ENCODE peak calls at places on chromosomes 6 and 20, in seven cellular contexts. X is fibroblast of mammary gland, S is MM.1S, W is hepatocyte, I is WERI-Rb-1, H is gastrocnemius medialis, A is neural progenitor cell. U is an unnamed sample.

GRCh38 chr20:48196486-48196885 is 411.2 kb upstream of the SULF2 start:
- DNase-seq in W (no peak), I (peak), H (no peak), S (no peak), A (no peak), X (no peak), U (no peak)

GRCh38 chr20:56350842-56351241 is 7.9 kb upstream of the FAM210B start:
- DNase-seq in W (no peak), H (no peak), S (no peak), X (no peak), A (no peak), I (no peak), U (no peak)

GRCh38 chr20:25584905-25585704 is at the start of gene NINL:
- DNase-seq in S (no peak), X (peak), A (peak), H (no peak), W (peak), I (peak), U (no peak)

GRCh38 chr6:31736026-31736767 is at the start of gene CLIC1:
- DNase-seq in A (peak), S (peak), I (peak), X (peak), H (peak), W (peak), U (no peak)

GRCh38 chr20:7196481-7196880 is 429.0 kb downstream of the BMP2 start:
- DNase-seq in S (no peak), X (peak), A (no peak), H (no peak), W (no peak), I (no peak), U (peak)

GRCh38 chr20:13457487-13457886 is 181.2 kb downstream of the TASP1 start:
- DNase-seq in A (no peak), H (no peak), X (no peak), I (no peak), W (no peak), S (no peak), U (no peak)

GRCh38 chr6:93549868-93550267 is 130.5 kb upstream of the EPHA7 start:
- DNase-seq in A (no peak), H (no peak), I (no peak), S (no peak), W (no peak), X (no peak), U (no peak)

GRCh38 chr20:36975085-36975829 is 23.7 kb upstream of the SAMHD1 start:
- DNase-seq in W (no peak), A (no peak), S (peak), H (no peak), I (no peak), X (no peak), U (no peak)

GRCh38 chr6:108781419-108782110 is 66.7 kb upstream of the ARMC2 start:
- DNase-seq in X (peak), A (peak), W (no peak), H (no peak), I (no peak), S (no peak), U (no peak)

GRCh38 chr20:35174458-35175216 is 2.8 kb downstream of the PROCR start:
- DNase-seq in W (no peak), S (no peak), A (peak), I (no peak), H (peak), X (no peak), U (no peak)

GRCh38 chr6:170475118-170475517 is 78.0 kb downstream of the PSMB1 start:
- DNase-seq in A (no peak), X (no peak), H (no peak), W (no peak), I (no peak), S (no peak), U (no peak)

GRCh38 chr6:36800223-36801095 is 38.8 kb downstream of the CPNE5 start:
- DNase-seq in W (no peak), S (no peak), I (no peak), X (no peak), H (no peak), A (no peak), U (no peak)

GRCh38 chr6:43856005-43856765 is 86.2 kb downstream of the VEGFA start:
- DNase-seq in W (peak), S (no peak), H (peak), A (peak), X (no peak), I (peak), U (no peak)

GRCh38 chr20:6014017-6014416 is 39.8 kb downstream of the LRRN4 start:
- DNase-seq in S (no peak), H (no peak), I (no peak), A (no peak), W (no peak), X (no peak), U (no peak)

GRCh38 chr20:45933231-45934045 is 1.0 kb upstream of the PCIF1 start:
- DNase-seq in S (peak), I (peak), A (peak), X (peak), H (peak), W (peak), U (no peak)

GRCh38 chr6:135750081-135750480 is 101.4 kb upstream of the PDE7B start:
- DNase-seq in H (no peak), A (no peak), S (no peak), X (no peak), W (no peak), I (no peak), U (no peak)

GRCh38 chr6:14826456-14826855 is 419.4 kb upstream of the JARID2 start:
- DNase-seq in S (no peak), A (no peak), H (no peak), W (no peak), I (no peak), X (no peak), U (peak)

GRCh38 chr6:17039266-17039665 is 62.6 kb upstream of the STMND1 start:
- DNase-seq in S (no peak), W (no peak), I (no peak), A (no peak), H (no peak), X (no peak), U (no peak)

GRCh38 chr20:18802012-18802634 is 11.5 kb upstream of the SCP2D1 start:
- DNase-seq in X (no peak), H (no peak), S (no peak), A (no peak), W (no peak), I (no peak), U (no peak)

GRCh38 chr20:11810316-11811130 is 107.2 kb upstream of the BTBD3 start:
- DNase-seq in A (peak), W (no peak), S (no peak), H (no peak), I (no peak), X (peak), U (no peak)

GRCh38 chr6:2476376-2476775 is 231.0 kb upstream of the GMDS start:
- DNase-seq in S (no peak), A (no peak), I (no peak), X (peak), W (peak), H (no peak), U (no peak)

GRCh38 chr6:134577998-134578397 is 260.1 kb upstream of the SGK1 start:
- DNase-seq in A (peak), W (no peak), H (no peak), S (no peak), I (no peak), X (peak), U (no peak)

GRCh38 chr6:7145269-7146078 is 37.7 kb downstream of the RREB1 start:
- DNase-seq in W (no peak), A (no peak), H (no peak), S (peak), X (no peak), I (no peak), U (no peak)

GRCh38 chr20:10216146-10216741 is 2.4 kb upstream of the SNAP25 start:
- DNase-seq in W (no peak), X (peak), H (no peak), I (no peak), A (peak), S (no peak), U (no peak)

GRCh38 chr20:35981969-35982368 is 13.6 kb downstream of the CNBD2 start:
- DNase-seq in X (no peak), W (no peak), I (no peak), A (no peak), S (no peak), H (no peak), U (no peak)

GRCh38 chr6:163999475-164000125 is 585.1 kb downstream of the QKI start:
- DNase-seq in I (no peak), X (peak), W (no peak), S (no peak), A (no peak), H (no peak), U (no peak)

GRCh38 chr6:126285871-126286270 is 54.0 kb upstream of the CENPW start:
- DNase-seq in A (no peak), W (no peak), S (no peak), H (no peak), X (no peak), I (no peak), U (no peak)

GRCh38 chr6:60687085-60687484 is 1598.9 kb downstream of the KHDRBS2 start:
- DNase-seq in H (no peak), S (no peak), A (no peak), I (no peak), X (no peak), W (no peak), U (no peak)

GRCh38 chr6:43172127-43173007 is 1.3 kb downstream of the SRF start:
- DNase-seq in S (peak), A (peak), I (peak), X (no peak), W (peak), H (peak), U (no peak)

GRCh38 chr20:20837574-20838021 is 125.2 kb upstream of the RALGAPA2 start:
- DNase-seq in H (no peak), X (peak), A (peak), S (peak), W (peak), I (peak), U (no peak)

GRCh38 chr6:10555625-10556309 is 34.6 kb downstream of the GCNT2 start:
- DNase-seq in A (peak), W (peak), I (peak), H (peak), X (peak), S (no peak), U (peak)

GRCh38 chr6:149750136-149750609 is 632 bp downstream of the PCMT1 start:
- DNase-seq in S (peak), H (peak), I (peak), A (peak), W (peak), X (peak), U (peak)

GRCh38 chr6:134480593-134480992 is 162.7 kb upstream of the SGK1 start:
- DNase-seq in A (no peak), X (peak), H (peak), W (no peak), S (no peak), I (no peak), U (no peak)

GRCh38 chr6:133646021-133646682 is 242.8 kb upstream of the TCF21 start:
- DNase-seq in I (no peak), H (no peak), W (no peak), A (no peak), S (no peak), X (peak), U (peak)

GRCh38 chr6:124977067-124977908 is 15.1 kb downstream of the RNF217 start:
- DNase-seq in X (no peak), S (no peak), W (peak), H (no peak), A (no peak), I (no peak), U (no peak)

GRCh38 chr6:79246891-79247290 is 12.4 kb upstream of the HMGN3 start:
- DNase-seq in I (no peak), W (no peak), X (no peak), A (no peak), H (no peak), S (peak), U (no peak)

GRCh38 chr6:27940766-27941165 is 16.3 kb upstream of the OR2B6 start:
- DNase-seq in I (no peak), S (no peak), X (peak), A (no peak), H (no peak), W (no peak), U (no peak)

GRCh38 chr20:3710703-3711417 is 1.5 kb downstream of the SIGLEC1 start:
- DNase-seq in A (peak), I (peak), S (peak), W (peak), X (peak), H (peak), U (no peak)

DNA sequence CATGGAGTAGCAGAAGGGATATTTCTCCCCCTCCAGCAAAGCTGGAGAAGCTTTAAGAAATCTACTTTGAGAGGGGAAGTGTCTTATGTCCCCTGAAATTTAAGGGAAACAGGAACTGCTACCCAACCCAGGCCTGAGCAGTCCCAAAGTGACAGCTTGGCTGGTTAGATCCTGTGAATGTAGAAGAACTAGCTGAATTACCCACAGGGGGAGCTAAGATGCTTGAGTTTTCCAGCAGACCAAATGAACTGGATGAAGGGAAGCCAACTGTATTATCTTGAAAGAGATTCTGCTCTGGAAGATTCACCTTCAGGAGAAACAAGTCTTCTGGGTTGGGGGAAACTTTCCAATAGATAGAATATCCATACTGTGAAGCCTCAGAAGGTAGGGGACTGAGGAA is 303.3 kb upstream of the MMS22L start:
- DNase-seq in H (no peak), X (peak), S (no peak), I (peak), W (peak), A (peak), U (no peak)
- TF ChIP-seq CTCF in H (no peak), X (no peak), S (peak), I (peak), W (peak), A (peak), U (peak)

GRCh38 chr6:156396791-156397418 is 380.3 kb upstream of the ARID1B start:
- DNase-seq in I (no peak), H (no peak), X (no peak), W (no peak), S (no peak), A (peak), U (no peak)
- H3K4me3 ChIP-seq in I (no peak), H (peak), X (no peak), W (no peak), S (no peak), A (peak), U (peak)

DNA sequence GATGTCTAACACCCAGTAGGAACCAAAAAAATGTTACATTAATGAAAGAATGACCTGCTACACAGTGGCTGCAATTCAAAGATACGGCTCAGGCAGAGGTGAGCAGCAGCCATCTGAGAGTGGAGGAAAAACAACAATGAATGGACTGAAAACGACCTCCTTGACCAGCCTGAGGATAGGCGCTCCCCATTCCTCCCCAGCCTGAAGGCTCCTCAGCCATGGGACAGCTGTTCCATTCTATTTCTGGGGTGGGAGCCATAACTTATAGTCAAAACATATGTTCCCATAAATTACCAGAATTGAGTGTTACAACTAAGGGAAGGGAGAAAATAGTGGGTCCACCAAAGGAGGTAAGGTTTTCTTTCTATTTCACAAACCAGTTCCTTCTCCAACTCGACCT is 27.2 kb downstream of the FYN start:
- DNase-seq in H (no peak), W (no peak), A (no peak), I (no peak), X (no peak), S (no peak), U (no peak)
- TF ChIP-seq CTCF in H (no peak), W (no peak), A (no peak), I (no peak), X (no peak), S (no peak), U (no peak)

GRCh38 chr6:70684794-70685493 is 17.3 kb downstream of the SMAP1 start:
- DNase-seq in H (no peak), W (peak), X (no peak), S (no peak), I (no peak), A (peak), U (no peak)
- H3K4me3 ChIP-seq in H (no peak), W (no peak), X (no peak), S (no peak), I (no peak), A (no peak), U (no peak)

GRCh38 chr20:57388953-57389694 is 2.1 kb upstream of the RBM38 start:
- DNase-seq in A (peak), S (peak), H (peak), I (no peak), X (peak), W (peak), U (no peak)
- TF ChIP-seq CTCF in A (peak), S (peak), H (peak), I (no peak), X (peak), W (peak), U (peak)

GRCh38 chr20:64257107-64257757 is 1.7 kb downstream of the PCMTD2 start:
- DNase-seq in H (no peak), I (no peak), S (no peak), X (no peak), W (no peak), A (no peak), U (no peak)
- H3K4me3 ChIP-seq in H (peak), I (no peak), S (no peak), X (no peak), W (no peak), A (peak), U (peak)

U was measured in retinal pigment epithelial cell.